ENCODE peak calls at places on chromosomes 1 and 21, in five cellular contexts. D, F, X, C and O are unnamed samples.
A peak's percentile ranks its signal among the peaks of the same experiment; 100 is the strongest.

GRCh38 chr1:47333922-47334764 is 553 bp downstream of the CMPK1 start:
- DNase-seq in C (peak; percentile 90), X (peak; percentile 91), D (peak; percentile 92), F (peak; percentile 85), O (peak; percentile 86)

GRCh38 chr1:53051676-53052075 is 10.3 kb upstream of the PODN start:
- DNase-seq in X (no peak), C (peak; percentile 20), D (no peak), F (no peak), O (no peak)

GRCh38 chr1:62068978-62069377 is 125.7 kb upstream of the L1TD1 start:
- DNase-seq in X (no peak), D (no peak), C (no peak), F (no peak), O (no peak)

GRCh38 chr1:14945132-14946010 is 208.2 kb upstream of the TMEM51 start:
- DNase-seq in F (peak; percentile 44), X (peak; percentile 66), D (peak; percentile 68), C (peak; percentile 69), O (peak; percentile 60)

GRCh38 chr1:204592246-204592948 is 76.2 kb downstream of the MDM4 start:
- DNase-seq in X (no peak), C (no peak), F (no peak), D (no peak), O (no peak)

GRCh38 chr1:207824691-207825090 is 72.8 kb downstream of the CD46 start:
- DNase-seq in C (no peak), X (no peak), D (no peak), F (no peak), O (peak; percentile 76)

GRCh38 chr1:39829791-39830533 is 41.3 kb upstream of the BMP8B start:
- DNase-seq in D (no peak), X (no peak), F (no peak), C (no peak), O (no peak)

GRCh38 chr21:14752006-14752909 is 206.1 kb upstream of the SAMSN1 start:
- DNase-seq in D (no peak), F (no peak), X (no peak), C (no peak), O (no peak)

GRCh38 chr21:34693192-34693810 is 24.5 kb downstream of the CLIC6 start:
- DNase-seq in C (peak; percentile 69), X (peak; percentile 45), F (peak; percentile 53), D (peak; percentile 85), O (no peak)

GRCh38 chr1:40965531-40965930 is 14.0 kb upstream of the CTPS1 start:
- DNase-seq in X (no peak), C (peak; percentile 53), F (no peak), D (no peak), O (no peak)

GRCh38 chr1:98053471-98054366 is 132.9 kb upstream of the DPYD start:
- DNase-seq in F (peak; percentile 64), D (peak; percentile 88), X (peak; percentile 71), C (peak; percentile 93), O (peak; percentile 72)

GRCh38 chr1:177032434-177032833 is 132.1 kb downstream of the ASTN1 start:
- DNase-seq in X (no peak), D (no peak), C (no peak), F (no peak), O (no peak)

GRCh38 chr1:159921251-159921650 is 4.1 kb downstream of the TAGLN2 start:
- DNase-seq in D (no peak), F (no peak), X (no peak), C (no peak), O (no peak)

GRCh38 chr1:201904579-201904978 is 15.9 kb downstream of the SHISA4 start:
- DNase-seq in X (peak; percentile 48), C (no peak), F (no peak), D (peak; percentile 52), O (no peak)

GRCh38 chr1:233328661-233329498 is 1.4 kb downstream of the MAP3K21 start:
- DNase-seq in X (no peak), D (no peak), F (peak; percentile 64), C (peak; percentile 76), O (no peak)

GRCh38 chr1:212458817-212459216 is 26.1 kb downstream of the NENF start:
- DNase-seq in C (no peak), D (no peak), F (no peak), X (no peak), O (no peak)

GRCh38 chr1:212457740-212458338 is 25.1 kb downstream of the NENF start:
- DNase-seq in F (peak; percentile 37), C (peak; percentile 96), X (no peak), D (peak; percentile 93), O (no peak)

GRCh38 chr1:212455406-212456165 is 22.9 kb downstream of the NENF start:
- DNase-seq in F (peak; percentile 91), X (peak; percentile 89), C (peak; percentile 98), D (peak; percentile 87), O (peak; percentile 89)

GRCh38 chr1:212454741-212455140 is 22.0 kb downstream of the NENF start:
- DNase-seq in C (no peak), D (no peak), X (no peak), F (no peak), O (no peak)

GRCh38 chr1:212456166-212456528 is 23.4 kb downstream of the NENF start:
- DNase-seq in D (no peak), C (no peak), F (no peak), X (no peak), O (no peak)
- TF ChIP-seq CTCF in D (no peak), C (peak; percentile 5), F (no peak), X (no peak), O (no peak)

GRCh38 chr1:28296401-28297220 is 32.2 kb upstream of the MED18 start:
- DNase-seq in X (no peak), F (peak; percentile 72), C (peak; percentile 94), D (peak; percentile 91), O (no peak)
- H3K4me3 ChIP-seq in X (no peak overlapping the region), F (no peak overlapping the region), C (peak overlapping the region; percentile 71), D (peak overlapping the region; percentile 27), O (no peak overlapping the region)

GRCh38 chr1:85582687-85583354 is 2.3 kb downstream of the CCN1 start:
- DNase-seq in C (peak; percentile 58), F (no peak), X (no peak), D (peak; percentile 36), O (no peak)
- H3K27ac ChIP-seq in C (no peak overlapping the region), F (no peak overlapping the region), X (peak overlapping the region; percentile 96), D (peak overlapping the region; percentile 76), O (peak overlapping the region; percentile 91)

DNA sequence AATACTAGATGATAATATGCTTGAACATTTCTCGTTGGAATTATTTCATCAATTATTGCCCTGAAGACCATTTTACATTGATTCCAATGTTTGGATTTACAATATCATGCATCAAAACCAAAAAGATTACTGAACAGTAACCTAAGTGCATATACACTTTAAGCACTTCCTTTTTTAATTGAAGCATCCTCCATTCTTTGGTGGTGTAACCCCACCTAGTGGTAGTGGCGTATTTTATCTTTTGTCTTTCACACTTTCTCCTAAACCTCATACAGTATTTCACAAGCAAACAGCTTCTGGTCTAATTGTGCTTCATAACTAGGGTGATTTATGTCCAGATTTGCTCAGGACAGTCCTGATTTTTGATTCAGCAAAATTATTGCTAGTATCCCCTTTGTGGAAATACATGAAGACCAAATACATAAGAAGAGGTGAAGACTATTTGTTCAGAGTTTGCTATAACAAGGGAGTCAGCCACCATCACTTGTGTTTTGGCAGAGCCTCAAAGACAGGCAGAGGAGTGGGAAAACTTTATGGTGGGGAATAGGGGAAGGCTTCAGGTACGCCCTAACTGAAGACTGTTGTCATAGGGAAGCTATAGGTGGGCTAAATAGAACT is 3.4 kb upstream of the NVL start:
- DNase-seq in C (no peak), D (peak; percentile 81), X (no peak), F (no peak), O (no peak)
- TF ChIP-seq CTCF in C (peak; percentile 81), D (peak; percentile 74), X (peak; percentile 50), F (peak; percentile 82), O (peak; percentile 53)

DNA sequence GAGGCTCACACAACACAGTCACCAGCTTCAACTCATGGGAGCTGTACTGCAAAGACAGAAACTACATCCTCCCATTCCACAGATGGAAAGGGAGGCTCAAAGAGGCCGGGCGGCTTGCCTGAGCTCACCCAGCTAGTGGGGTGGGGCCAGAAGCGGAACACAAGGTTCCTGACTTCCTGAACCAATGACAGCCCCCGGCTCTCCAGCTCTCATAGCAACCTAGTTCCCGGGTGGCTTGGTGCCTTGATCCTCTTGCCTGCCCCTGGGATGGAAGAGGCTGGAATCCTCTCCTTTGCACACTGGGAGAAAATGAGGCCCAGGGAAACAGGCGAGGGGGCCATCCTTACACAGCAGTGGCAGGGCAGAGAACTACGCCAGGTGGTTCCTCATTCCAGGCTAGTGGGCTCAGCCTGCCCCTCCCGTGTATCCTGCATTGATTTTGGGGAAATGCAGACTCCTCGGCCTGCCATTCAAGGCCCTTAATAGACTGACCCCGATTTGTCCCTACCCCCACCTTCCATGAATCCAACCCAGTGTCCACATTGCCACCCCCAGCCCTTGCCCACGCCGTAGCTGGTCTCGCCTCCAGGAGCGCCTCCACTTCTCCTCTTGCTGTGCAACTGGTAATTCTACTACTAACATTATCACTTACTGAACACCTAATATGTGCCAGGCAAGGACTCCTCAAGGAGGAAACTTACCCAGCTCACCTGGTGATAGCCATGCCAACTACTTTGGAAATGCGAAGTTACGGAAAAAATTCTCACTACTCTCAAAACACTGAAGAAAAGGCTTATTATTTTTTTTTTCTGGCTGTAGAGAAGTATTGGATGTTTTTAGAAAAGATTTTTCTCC is 5.0 kb downstream of the RAP1GAP start:
- DNase-seq in C (no peak), D (peak; percentile 49), F (no peak), X (no peak), O (no peak)
- H3K4me3 ChIP-seq in C (no peak overlapping the region), D (no peak overlapping the region), F (no peak overlapping the region), X (no peak overlapping the region), O (no peak overlapping the region)

GRCh38 chr1:27864264-27864895 is 8.0 kb upstream of the THEMIS2 start:
- DNase-seq in D (no peak), C (no peak), F (no peak), X (peak; percentile 48), O (no peak)
- H3K27ac ChIP-seq in D (no peak overlapping the region), C (no peak overlapping the region), F (no peak overlapping the region), X (no peak overlapping the region), O (peak overlapping the region; percentile 46)

GRCh38 chr1:4594286-4594991 is 60.0 kb upstream of the AJAP1 start:
- DNase-seq in D (no peak), X (no peak), F (peak; percentile 47), C (peak; percentile 79), O (no peak)
- TF ChIP-seq CTCF in D (no peak), X (no peak), F (peak; percentile 26), C (peak; percentile 76), O (no peak)